ENCODE peak calls at places on chromosome 18, in seven cellular contexts. I is BJ, G is astrocyte of the spinal cord, M is BE2C, R is ovary, E is HFF-Myc, C is transverse colon. J is an unnamed sample.

GRCh38 chr18:36756262-36756661 is 72.5 kb downstream of the TPGS2 start:
- DNase-seq in R (no peak), E (peak; percentile 63), C (no peak), G (no peak), M (no peak), I (no peak), J (no peak)

GRCh38 chr18:9952633-9953416 is 39.0 kb downstream of the VAPA start:
- DNase-seq in M (no peak), C (no peak), I (no peak), R (no peak), E (no peak), G (peak; percentile 39), J (no peak)

GRCh38 chr18:42053188-42053781 is 98.3 kb downstream of the PIK3C3 start:
- DNase-seq in M (peak; percentile 52), G (peak; percentile 57), C (peak; percentile 35), R (peak; percentile 38), I (no peak), E (peak; percentile 26), J (peak; percentile 69)

GRCh38 chr18:9861933-9862332 is 23.8 kb upstream of the TXNDC2 start:
- DNase-seq in R (no peak), E (no peak), C (no peak), I (no peak), G (no peak), M (no peak), J (peak; percentile 80)

GRCh38 chr18:2913398-2914005 is 66.7 kb downstream of the EMILIN2 start:
- DNase-seq in M (no peak), I (no peak), G (no peak), E (no peak), R (no peak), C (no peak), J (no peak)

GRCh38 chr18:12839526-12840196 is 44.4 kb downstream of the PTPN2 start:
- DNase-seq in C (no peak), E (no peak), I (no peak), R (no peak), G (peak; percentile 29), M (no peak), J (peak; percentile 85)

GRCh38 chr18:58805482-58806187 is 59.0 kb upstream of the ZNF532 start:
- DNase-seq in R (no peak), M (no peak), G (no peak), C (no peak), I (no peak), E (no peak), J (no peak)

GRCh38 chr18:7021994-7022840 is 95.4 kb downstream of the LAMA1 start:
- DNase-seq in C (peak; percentile 66), R (no peak), E (peak; percentile 37), M (peak; percentile 32), I (no peak), G (peak; percentile 20), J (peak; percentile 14)

GRCh38 chr18:5884375-5884774 is 10.9 kb downstream of the TMEM200C start:
- DNase-seq in M (no peak), G (no peak), R (no peak), C (no peak), I (no peak), E (no peak), J (peak; percentile 27)

GRCh38 chr18:58401191-58401590 is 227.7 kb downstream of the ALPK2 start:
- DNase-seq in E (no peak), R (no peak), G (no peak), M (no peak), I (no peak), C (no peak), J (no peak)

GRCh38 chr18:37458697-37459096 is 106.9 kb downstream of the CELF4 start:
- DNase-seq in C (no peak), R (no peak), G (no peak), M (no peak), I (no peak), E (no peak), J (no peak)

GRCh38 chr18:53567935-53568574 is 656.4 kb downstream of the MBD2 start:
- DNase-seq in I (peak; percentile 1), E (no peak), M (peak; percentile 1), C (no peak), R (no peak), G (peak; percentile 32), J (peak; percentile 45)

GRCh38 chr18:54392621-54393023 is 34.9 kb downstream of the C18orf54 start:
- DNase-seq in I (no peak), R (no peak), M (no peak), C (no peak), E (peak; percentile 61), G (peak; percentile 81), J (peak; percentile 77)

GRCh38 chr18:58593930-58594329 is 35.0 kb downstream of the ALPK2 start:
- DNase-seq in G (peak; percentile 35), E (no peak), C (no peak), I (no peak), R (no peak), M (no peak), J (no peak)

GRCh38 chr18:60322591-60322990 is 50.0 kb downstream of the MC4R start:
- DNase-seq in M (no peak), C (no peak), I (no peak), G (no peak), E (no peak), R (no peak), J (no peak)

GRCh38 chr18:31185551-31185950 is 22.9 kb upstream of the DSC1 start:
- DNase-seq in E (no peak), I (no peak), M (no peak), R (no peak), C (no peak), G (peak; percentile 15), J (no peak)

GRCh38 chr18:48997985-48998831 is 47.4 kb upstream of the SMAD7 start:
- DNase-seq in G (peak; percentile 98), I (peak; percentile 96), R (no peak), E (peak; percentile 85), C (no peak), M (no peak), J (no peak)

GRCh38 chr18:35389095-35389618 is 12.0 kb upstream of the ZNF396 start:
- DNase-seq in G (peak; percentile 64), M (no peak), R (no peak), I (no peak), C (no peak), E (no peak), J (no peak)

GRCh38 chr18:25921677-25922421 is 168.6 kb downstream of the SS18 start:
- DNase-seq in M (peak; percentile 35), G (no peak), C (peak; percentile 45), E (no peak), R (no peak), I (no peak), J (peak; percentile 87)

GRCh38 chr18:12883003-12883683 is 894 bp downstream of the PTPN2 start:
- DNase-seq in I (no peak), R (no peak), C (no peak), M (no peak), G (no peak), E (no peak), J (no peak)

GRCh38 chr18:52747869-52748268 is 407.9 kb downstream of the DCC start:
- DNase-seq in C (no peak), M (no peak), I (no peak), R (no peak), E (no peak), G (no peak), J (no peak)

GRCh38 chr18:35491689-35492077 is 6.1 kb downstream of the INO80C start:
- DNase-seq in G (peak; percentile 49), R (no peak), M (no peak), E (no peak), I (no peak), C (no peak), J (no peak)

GRCh38 chr18:11655605-11655932 is 33.5 kb upstream of the GNAL start:
- DNase-seq in E (no peak), M (no peak), C (no peak), G (no peak), R (no peak), I (no peak), J (no peak)
- TF ChIP-seq CTCF in E (no peak), M (no peak), C (no peak), G (no peak), R (no peak), I (no peak), J (no peak)

GRCh38 chr18:21330122-21330701 is 88.2 kb downstream of the GREB1L start:
- DNase-seq in I (peak; percentile 53), G (peak; percentile 84), R (peak; percentile 27), M (no peak), E (peak; percentile 61), C (no peak), J (peak; percentile 32)
- H3K4me3 ChIP-seq in I (no peak overlapping the region), G (no peak overlapping the region), R (no peak overlapping the region), M (no peak overlapping the region), E (no peak overlapping the region), C (no peak overlapping the region), J (no peak overlapping the region)

DNA sequence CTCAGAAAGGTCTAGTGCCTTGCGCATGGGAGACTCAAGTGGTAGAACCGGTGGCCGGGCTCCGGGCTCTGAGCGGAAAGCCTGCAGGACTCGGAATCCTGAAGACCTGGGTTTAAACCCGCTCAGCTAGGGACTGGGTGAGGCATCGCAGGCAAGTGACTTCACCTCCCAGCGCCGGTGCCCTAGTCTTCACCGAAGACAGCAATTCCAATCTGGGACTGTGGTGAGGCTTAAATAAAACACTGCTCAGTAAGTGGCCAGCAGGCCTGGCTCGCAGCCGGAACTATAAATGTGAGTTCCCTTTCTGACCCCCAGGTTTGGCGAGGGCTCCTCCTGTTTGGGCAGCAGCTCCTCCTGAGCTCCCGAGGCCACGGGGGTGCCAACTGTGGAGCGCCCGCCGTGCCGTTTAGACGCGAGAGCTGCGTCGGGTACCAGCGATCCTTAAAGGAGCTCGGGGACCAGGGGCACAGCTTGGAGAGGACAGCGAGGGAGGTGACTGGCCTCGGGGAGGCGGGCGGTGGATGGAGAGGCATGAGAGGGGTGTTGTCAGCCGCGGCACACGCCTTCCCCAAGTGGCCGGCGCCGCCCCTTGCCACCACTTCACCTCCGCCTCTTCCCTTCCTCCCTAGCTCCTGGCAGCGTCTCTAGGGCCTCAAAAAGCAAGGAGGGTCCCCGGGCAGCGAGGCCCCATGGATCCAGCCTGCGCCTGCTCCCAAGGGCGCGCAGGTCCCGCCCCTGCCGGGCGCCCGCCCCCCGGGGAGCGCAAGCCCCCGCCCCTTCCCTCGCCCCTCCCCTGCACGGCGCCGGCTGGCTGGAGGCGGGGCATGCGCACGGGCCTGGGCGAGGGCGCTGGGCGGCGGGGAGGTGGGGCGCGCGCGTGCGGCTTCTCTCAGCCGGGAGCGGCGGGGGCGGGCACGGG is 736 bp upstream of the MTCL1 start:
- DNase-seq in G (peak; percentile 87), I (peak; percentile 70), C (peak; percentile 89), E (peak; percentile 51), R (peak; percentile 90), M (peak; percentile 87), J (peak; percentile 86)
- TF ChIP-seq CTCF in G (no peak), I (no peak), C (no peak), E (no peak), R (no peak), M (no peak), J (no peak)

GRCh38 chr18:76357585-76358265 is 137.3 kb downstream of the ZNF516 start:
- DNase-seq in E (peak; percentile 15), R (no peak), M (no peak), C (no peak), I (no peak), G (no peak), J (no peak)

GRCh38 chr18:76357174-76357573 is 137.9 kb downstream of the ZNF516 start:
- DNase-seq in I (no peak), M (no peak), R (no peak), C (no peak), E (no peak), G (no peak), J (no peak)

GRCh38 chr18:76356666-76357065 is 138.4 kb downstream of the ZNF516 start:
- DNase-seq in I (no peak), C (no peak), R (no peak), M (no peak), G (no peak), E (no peak), J (no peak)

GRCh38 chr18:76359909-76360308 is 135.1 kb downstream of the ZNF516 start:
- DNase-seq in G (no peak), C (no peak), I (no peak), R (no peak), E (no peak), M (no peak), J (no peak)

GRCh38 chr18:76358774-76359173 is 136.3 kb downstream of the ZNF516 start:
- DNase-seq in C (no peak), R (no peak), M (no peak), E (no peak), I (no peak), G (no peak), J (no peak)
- H3K4me3 ChIP-seq in C (no peak overlapping the region), R (no peak overlapping the region), M (no peak overlapping the region), E (no peak overlapping the region), I (no peak overlapping the region), G (no peak overlapping the region), J (no peak overlapping the region)

J was measured in GM12865.